ENCODE peak calls at places on chromosomes 16 and 17, in ten cellular contexts. B, E, S, Y, W, R, O, P, J and M are unnamed samples.

GRCh38 chr16:67547423-67548264 is 14.7 kb upstream of the CTCF start:
- DNase-seq in O (no peak), P (peak), R (no peak), E (peak), Y (no peak), J (no peak), B (peak), W (no peak), S (peak), M (no peak)

GRCh38 chr16:65663774-65664173 is 541.9 kb upstream of the CDH11 start:
- DNase-seq in Y (peak), P (no peak), E (no peak), O (peak), J (no peak), B (no peak), S (no peak), W (no peak), R (no peak), M (no peak)

GRCh38 chr16:57906385-57907316 is 64.3 kb downstream of the CNGB1 start:
- DNase-seq in E (peak), J (no peak), W (no peak), R (peak), Y (no peak), B (no peak), P (no peak), O (peak), S (no peak), M (no peak)

GRCh38 chr17:75370288-75370687 is 35.2 kb downstream of the GRB2 start:
- DNase-seq in J (no peak), O (no peak), W (no peak), Y (no peak), B (no peak), E (no peak), R (no peak), S (no peak), P (peak), M (no peak)

GRCh38 chr17:77118251-77118928 is 22.4 kb upstream of the SEC14L1 start:
- DNase-seq in R (no peak), B (no peak), O (no peak), E (no peak), S (no peak), P (no peak), Y (no peak), W (no peak), J (no peak), M (no peak)

GRCh38 chr16:78882150-78882549 is 718.4 kb downstream of the MAF start:
- DNase-seq in O (no peak), R (no peak), E (no peak), B (no peak), S (no peak), W (no peak), J (no peak), Y (no peak), P (no peak), M (no peak)

GRCh38 chr16:80355335-80355734 is 185.5 kb upstream of the DYNLRB2 start:
- DNase-seq in Y (no peak), W (no peak), P (no peak), O (no peak), J (no peak), E (no peak), R (no peak), B (no peak), S (no peak), M (no peak)

GRCh38 chr16:87581867-87582220 is 20.5 kb upstream of the JPH3 start:
- DNase-seq in W (peak), S (no peak), P (peak), Y (peak), O (peak), R (no peak), J (no peak), E (no peak), B (no peak), M (no peak)

GRCh38 chr16:12157510-12158093 is 181.1 kb downstream of the SNX29 start:
- DNase-seq in W (no peak), J (no peak), B (no peak), E (no peak), O (peak), Y (peak), P (no peak), S (peak), R (no peak), M (no peak)

GRCh38 chr16:68704232-68704867 is 32.7 kb upstream of the CDH1 start:
- DNase-seq in P (peak), S (peak), Y (peak), B (peak), R (peak), W (peak), O (peak), E (peak), J (peak), M (peak)

GRCh38 chr16:3800477-3801270 is 79.8 kb downstream of the CREBBP start:
- DNase-seq in J (no peak), E (peak), S (no peak), R (no peak), P (no peak), W (no peak), O (no peak), Y (no peak), B (no peak), M (no peak)

GRCh38 chr16:53950677-53951076 is 246.7 kb downstream of the FTO start:
- DNase-seq in P (no peak), W (no peak), B (no peak), S (no peak), O (no peak), E (no peak), Y (no peak), J (peak), R (no peak), M (no peak)